ENCODE peak calls at places on chromosomes 5 and 9, in five cellular contexts. One of them, this sample, is unnamed. For H3K4me1 and H3K27me3, the result is how much of the 10 kb centered on the place peaks cover.

GRCh38 chr5:33313150-33313549 is 127.6 kb upstream of the TARS1 start:
- DNase-seq in left ventricle myocardium inferior: no peak
- DNase-seq in small intestine: peak
- DNase-seq in right cardiac atrium: no peak
- DNase-seq in Panc1: peak
- DNase-seq in this sample: no peak

GRCh38 chr9:127424669-127424986 is 446 bp downstream of the ZNF79 start:
- DNase-seq in Panc1: no peak
- DNase-seq in right cardiac atrium: no peak
- DNase-seq in left ventricle myocardium inferior: no peak
- DNase-seq in small intestine: peak
- DNase-seq in this sample: no peak

GRCh38 chr5:122078116-122078865 is at the start of gene LOX:
- DNase-seq in left ventricle myocardium inferior: peak
- DNase-seq in small intestine: peak
- DNase-seq in Panc1: no peak
- DNase-seq in right cardiac atrium: peak
- DNase-seq in this sample: peak

GRCh38 chr9:110429453-110429852 is 91.8 kb upstream of the TXNDC8 start:
- DNase-seq in small intestine: no peak
- DNase-seq in left ventricle myocardium inferior: no peak
- DNase-seq in Panc1: no peak
- DNase-seq in right cardiac atrium: no peak
- DNase-seq in this sample: no peak

GRCh38 chr9:131423171-131423581 is 29.3 kb downstream of the PRRC2B start:
- DNase-seq in small intestine: peak
- DNase-seq in Panc1: no peak
- DNase-seq in left ventricle myocardium inferior: peak
- DNase-seq in right cardiac atrium: peak
- DNase-seq in this sample: peak

GRCh38 chr5:14995229-14995628 is 123.7 kb upstream of the ANKH start:
- DNase-seq in left ventricle myocardium inferior: no peak
- DNase-seq in right cardiac atrium: no peak
- DNase-seq in Panc1: no peak
- DNase-seq in small intestine: peak
- DNase-seq in this sample: no peak

GRCh38 chr5:145681686-145682085 is 153.5 kb downstream of the PRELID2 start:
- DNase-seq in left ventricle myocardium inferior: no peak
- DNase-seq in right cardiac atrium: peak
- DNase-seq in small intestine: peak
- DNase-seq in Panc1: peak
- DNase-seq in this sample: peak

GRCh38 chr5:54844905-54845566 is 140.4 kb downstream of the ESM1 start:
- DNase-seq in right cardiac atrium: no peak
- DNase-seq in small intestine: peak
- DNase-seq in Panc1: peak
- DNase-seq in left ventricle myocardium inferior: no peak
- DNase-seq in this sample: no peak

GRCh38 chr5:169934990-169935389 is 45.3 kb downstream of the INSYN2B start:
- DNase-seq in right cardiac atrium: no peak
- DNase-seq in small intestine: no peak
- DNase-seq in Panc1: no peak
- DNase-seq in left ventricle myocardium inferior: no peak
- DNase-seq in this sample: no peak

GRCh38 chr5:7372399-7372798 is 23.5 kb upstream of the ADCY2 start:
- DNase-seq in Panc1: no peak
- DNase-seq in left ventricle myocardium inferior: no peak
- DNase-seq in small intestine: no peak
- DNase-seq in right cardiac atrium: no peak
- DNase-seq in this sample: no peak

GRCh38 chr5:73702534-73702933 is 76.5 kb downstream of the ARHGEF28 start:
- DNase-seq in Panc1: no peak
- DNase-seq in left ventricle myocardium inferior: no peak
- DNase-seq in small intestine: no peak
- DNase-seq in right cardiac atrium: no peak
- DNase-seq in this sample: no peak

GRCh38 chr9:35691325-35691631 is 1.6 kb upstream of the TPM2 start:
- DNase-seq in right cardiac atrium: no peak
- DNase-seq in small intestine: peak
- DNase-seq in Panc1: no peak
- DNase-seq in left ventricle myocardium inferior: no peak
- DNase-seq in this sample: no peak

GRCh38 chr5:95595289-95595931 is 24.5 kb upstream of the GPR150 start:
- DNase-seq in right cardiac atrium: no peak
- DNase-seq in left ventricle myocardium inferior: no peak
- DNase-seq in small intestine: peak
- DNase-seq in Panc1: no peak
- DNase-seq in this sample: no peak

GRCh38 chr9:125963932-125964331 is 216.8 kb downstream of the PBX3 start:
- DNase-seq in right cardiac atrium: no peak
- DNase-seq in Panc1: no peak
- DNase-seq in left ventricle myocardium inferior: no peak
- DNase-seq in small intestine: no peak
- DNase-seq in this sample: no peak

GRCh38 chr9:33158555-33159057 is 8.5 kb downstream of the B4GALT1 start:
- DNase-seq in left ventricle myocardium inferior: no peak
- DNase-seq in right cardiac atrium: no peak
- DNase-seq in Panc1: no peak
- DNase-seq in small intestine: no peak
- DNase-seq in this sample: no peak

GRCh38 chr5:28164568-28164967 is 1126.2 kb upstream of the CDH9 start:
- DNase-seq in right cardiac atrium: no peak
- DNase-seq in Panc1: no peak
- DNase-seq in small intestine: no peak
- DNase-seq in left ventricle myocardium inferior: no peak
- DNase-seq in this sample: no peak

GRCh38 chr9:135907006-135907434 is 326 bp downstream of the CAMSAP1 start:
- DNase-seq in small intestine: peak
- DNase-seq in left ventricle myocardium inferior: peak
- DNase-seq in right cardiac atrium: peak
- DNase-seq in Panc1: no peak
- DNase-seq in this sample: peak

DNA sequence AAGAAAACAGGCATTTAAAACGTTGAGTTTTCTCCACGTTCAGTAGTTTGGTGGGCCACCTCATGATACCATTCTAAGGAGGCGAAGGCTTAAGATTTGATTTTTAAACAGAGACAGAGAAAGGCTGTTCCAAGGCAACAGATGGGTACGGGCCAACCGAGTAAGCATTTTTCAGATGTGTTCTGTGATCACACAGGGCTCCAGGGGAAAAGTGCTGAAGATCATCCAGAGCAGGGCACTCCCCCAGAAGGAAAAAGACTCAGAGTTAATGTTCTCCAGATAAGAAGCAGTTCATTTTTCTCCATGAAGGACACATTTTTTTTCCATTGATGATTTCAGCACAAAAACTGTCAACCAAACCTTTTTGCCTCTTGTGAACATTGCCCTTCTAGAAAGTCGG is 138.8 kb downstream of the ALDH1A1 start:
- DNase-seq in left ventricle myocardium inferior: no peak
- DNase-seq in Panc1: no peak
- DNase-seq in small intestine: peak
- DNase-seq in right cardiac atrium: no peak
- DNase-seq in this sample: no peak
- H3K4me1 ChIP-seq in left ventricle myocardium inferior: under half
- H3K4me1 ChIP-seq in Panc1: under half
- H3K4me1 ChIP-seq in small intestine: under half
- H3K4me1 ChIP-seq in right cardiac atrium: under half
- H3K4me1 ChIP-seq in this sample: under half

GRCh38 chr5:59759600-59760357 is 133.7 kb downstream of the PDE4D start:
- DNase-seq in right cardiac atrium: no peak
- DNase-seq in Panc1: no peak
- DNase-seq in left ventricle myocardium inferior: no peak
- DNase-seq in small intestine: no peak
- DNase-seq in this sample: no peak

GRCh38 chr5:59758566-59758965 is 135.0 kb downstream of the PDE4D start:
- DNase-seq in right cardiac atrium: no peak
- DNase-seq in Panc1: no peak
- DNase-seq in left ventricle myocardium inferior: no peak
- DNase-seq in small intestine: peak
- DNase-seq in this sample: no peak

GRCh38 chr5:59756373-59757035 is 137.0 kb downstream of the PDE4D start:
- DNase-seq in Panc1: no peak
- DNase-seq in left ventricle myocardium inferior: no peak
- DNase-seq in right cardiac atrium: no peak
- DNase-seq in small intestine: peak
- DNase-seq in this sample: no peak

GRCh38 chr5:59757442-59757841 is 136.1 kb downstream of the PDE4D start:
- DNase-seq in small intestine: peak
- DNase-seq in Panc1: no peak
- DNase-seq in left ventricle myocardium inferior: no peak
- DNase-seq in right cardiac atrium: no peak
- DNase-seq in this sample: no peak

DNA sequence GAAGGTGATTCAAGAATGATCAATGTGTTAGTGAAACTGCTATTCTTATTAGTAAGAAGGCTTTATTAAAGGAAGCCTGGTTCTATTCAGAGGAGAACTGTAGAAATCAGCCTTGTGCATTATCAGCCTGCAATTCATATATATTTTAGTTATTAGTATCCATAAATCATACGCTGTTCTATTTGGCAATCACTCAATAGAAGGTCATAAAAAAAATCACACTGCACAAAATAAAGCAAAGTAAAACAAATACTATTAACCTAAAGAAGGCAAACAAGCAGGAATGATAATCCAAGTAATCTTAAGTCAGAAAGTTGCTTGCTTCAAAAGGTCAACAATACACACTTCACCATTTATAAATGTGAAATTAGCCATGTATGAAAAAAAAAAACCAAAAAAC is 138.1 kb downstream of the PDE4D start:
- DNase-seq in left ventricle myocardium inferior: no peak
- DNase-seq in Panc1: no peak
- DNase-seq in small intestine: peak
- DNase-seq in right cardiac atrium: no peak
- DNase-seq in this sample: no peak
- H3K27me3 ChIP-seq in left ventricle myocardium inferior: under half
- H3K27me3 ChIP-seq in Panc1: under half
- H3K27me3 ChIP-seq in small intestine: under half
- H3K27me3 ChIP-seq in right cardiac atrium: under half
- H3K27me3 ChIP-seq in this sample: under half

GRCh38 chr9:128689820-128690683 is 1.0 kb downstream of the SET start:
- DNase-seq in left ventricle myocardium inferior: no peak
- DNase-seq in small intestine: peak
- DNase-seq in Panc1: no peak
- DNase-seq in right cardiac atrium: peak
- DNase-seq in this sample: no peak
- H3K4me1 ChIP-seq in left ventricle myocardium inferior: under half
- H3K4me1 ChIP-seq in small intestine: under half
- H3K4me1 ChIP-seq in Panc1: under half
- H3K4me1 ChIP-seq in right cardiac atrium: under half
- H3K4me1 ChIP-seq in this sample: under half

DNA sequence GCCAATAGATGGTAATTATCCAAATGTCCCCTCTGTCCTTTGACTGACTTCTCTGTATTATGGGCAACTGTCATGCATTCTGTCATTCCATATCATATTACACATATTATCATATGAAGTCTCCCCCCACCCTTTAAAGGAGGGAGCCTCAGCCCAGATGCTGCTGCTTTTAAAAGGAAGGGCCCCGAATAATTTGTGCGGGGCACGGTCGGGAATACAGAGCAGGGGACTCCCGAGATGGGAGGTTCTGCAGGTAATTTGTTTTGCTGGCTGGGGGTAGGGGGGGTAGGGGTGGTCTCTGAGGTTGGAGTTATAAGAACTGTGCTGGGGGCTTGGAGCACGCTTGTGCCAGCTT is 10.1 kb upstream of the LHX2 start:
- DNase-seq in left ventricle myocardium inferior: no peak
- DNase-seq in Panc1: no peak
- DNase-seq in right cardiac atrium: no peak
- DNase-seq in small intestine: no peak
- DNase-seq in this sample: no peak
- H3K27me3 ChIP-seq in left ventricle myocardium inferior: half or more
- H3K27me3 ChIP-seq in Panc1: under half
- H3K27me3 ChIP-seq in right cardiac atrium: under half
- H3K27me3 ChIP-seq in small intestine: half or more
- H3K27me3 ChIP-seq in this sample: under half

GRCh38 chr9:118276784-118277183 is 572.6 kb downstream of the TLR4 start:
- DNase-seq in small intestine: peak
- DNase-seq in Panc1: no peak
- DNase-seq in left ventricle myocardium inferior: no peak
- DNase-seq in right cardiac atrium: no peak
- DNase-seq in this sample: no peak
- H3K4me1 ChIP-seq in small intestine: under half
- H3K4me1 ChIP-seq in Panc1: under half
- H3K4me1 ChIP-seq in left ventricle myocardium inferior: under half
- H3K4me1 ChIP-seq in right cardiac atrium: under half
- H3K4me1 ChIP-seq in this sample: under half

GRCh38 chr5:173296737-173297676 is 31.2 kb downstream of the STC2 start:
- DNase-seq in small intestine: no peak
- DNase-seq in Panc1: no peak
- DNase-seq in right cardiac atrium: no peak
- DNase-seq in left ventricle myocardium inferior: no peak
- DNase-seq in this sample: no peak

GRCh38 chr5:173291722-173292658 is 36.2 kb downstream of the STC2 start:
- DNase-seq in Panc1: no peak
- DNase-seq in left ventricle myocardium inferior: no peak
- DNase-seq in small intestine: no peak
- DNase-seq in right cardiac atrium: no peak
- DNase-seq in this sample: no peak

GRCh38 chr5:173294673-173295320 is 33.4 kb downstream of the STC2 start:
- DNase-seq in small intestine: no peak
- DNase-seq in right cardiac atrium: no peak
- DNase-seq in left ventricle myocardium inferior: no peak
- DNase-seq in Panc1: no peak
- DNase-seq in this sample: no peak

GRCh38 chr5:173295796-173296195 is 32.4 kb downstream of the STC2 start:
- DNase-seq in small intestine: no peak
- DNase-seq in Panc1: no peak
- DNase-seq in right cardiac atrium: no peak
- DNase-seq in left ventricle myocardium inferior: no peak
- DNase-seq in this sample: no peak

DNA sequence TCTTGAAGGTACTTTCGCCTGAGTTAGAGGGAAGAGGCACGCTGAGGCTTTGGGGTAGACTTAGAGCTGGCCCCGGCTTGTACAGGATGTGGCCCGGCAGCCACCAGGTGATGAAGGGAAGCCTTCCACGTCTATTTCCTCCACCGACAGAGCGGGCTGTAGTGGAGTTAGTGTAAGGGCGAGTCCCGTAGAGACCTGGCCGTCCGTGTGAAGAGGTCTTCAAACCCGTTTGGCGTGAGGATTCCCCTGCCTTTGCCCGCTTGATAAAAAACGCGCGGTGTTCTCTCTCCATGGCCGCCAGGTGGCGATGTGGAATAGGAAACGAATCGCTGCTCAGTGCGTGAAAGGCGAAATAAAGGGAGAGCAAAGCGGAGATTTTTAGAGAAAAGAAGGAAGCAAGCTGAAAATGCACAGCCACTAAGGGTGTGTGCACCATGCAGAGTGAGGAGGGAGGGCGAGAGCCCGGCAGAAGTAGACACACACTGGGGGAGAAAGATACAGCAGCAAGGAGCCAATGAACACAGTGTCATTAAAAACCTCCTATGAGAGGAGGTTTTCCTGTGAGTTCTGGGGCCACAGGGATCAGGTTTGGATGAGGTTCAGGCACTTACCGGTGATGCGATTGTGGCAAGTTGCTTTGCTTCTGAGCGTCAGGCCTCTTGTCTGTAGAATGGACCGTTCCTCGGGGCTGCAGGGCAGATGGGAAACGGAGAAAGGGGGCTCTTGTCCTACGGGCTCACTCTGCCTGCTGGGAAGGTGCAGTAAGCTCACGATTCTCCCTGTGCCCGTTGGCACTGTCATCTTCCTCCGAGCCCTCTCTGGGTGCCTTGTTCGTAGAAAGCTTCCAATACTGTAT is 34.2 kb downstream of the STC2 start:
- DNase-seq in small intestine: peak
- DNase-seq in right cardiac atrium: peak
- DNase-seq in Panc1: no peak
- DNase-seq in left ventricle myocardium inferior: peak
- DNase-seq in this sample: peak
- H3K27me3 ChIP-seq in small intestine: under half
- H3K27me3 ChIP-seq in right cardiac atrium: under half
- H3K27me3 ChIP-seq in Panc1: under half
- H3K27me3 ChIP-seq in left ventricle myocardium inferior: under half
- H3K27me3 ChIP-seq in this sample: under half

This sample was measured in right lobe of liver.